ENCODE peak calls at places on chromosomes 12 and 14, in four cellular contexts. U, T, F and O are unnamed samples. For H3K9me3, the result is how much of the 10 kb centered on the place peaks cover.

GRCh38 chr14:76698631-76699030 is 62.6 kb upstream of the VASH1 start:
- DNase-seq in U (no peak), T (no peak), F (no peak), O (no peak)

GRCh38 chr12:45725631-45726593 is 3.6 kb upstream of the ARID2 start:
- DNase-seq in U (peak), T (peak), F (no peak), O (no peak)

GRCh38 chr12:46562625-46563228 is 190.2 kb upstream of the SLC38A2 start:
- DNase-seq in U (no peak), T (no peak), F (no peak), O (no peak)

GRCh38 chr14:42421377-42422078 is 814.9 kb downstream of the LRFN5 start:
- DNase-seq in U (no peak), T (no peak), F (no peak), O (no peak)

GRCh38 chr12:1814266-1814665 is 6.1 kb upstream of the LRTM2 start:
- DNase-seq in U (no peak), T (no peak), F (no peak), O (no peak)

GRCh38 chr14:33716921-33717320 is 234.0 kb downstream of the EGLN3 start:
- DNase-seq in U (no peak), T (no peak), F (no peak), O (no peak)

GRCh38 chr12:1053690-1054089 is 62.7 kb downstream of the ERC1 start:
- DNase-seq in U (no peak), T (no peak), F (no peak), O (no peak)

GRCh38 chr12:608413-608812 is 54.8 kb downstream of the NINJ2 start:
- DNase-seq in U (no peak), T (no peak), F (no peak), O (peak)

GRCh38 chr12:85805654-85806053 is 30.6 kb downstream of the RASSF9 start:
- DNase-seq in U (no peak), T (no peak), F (no peak), O (no peak)

GRCh38 chr14:24818054-24818822 is 184.2 kb upstream of the GZMB start:
- DNase-seq in U (no peak), T (no peak), F (no peak), O (no peak)

GRCh38 chr12:77213316-77213715 is 147.9 kb upstream of the E2F7 start:
- DNase-seq in U (no peak), T (no peak), F (no peak), O (no peak)

GRCh38 chr12:17954788-17955187 is 135.2 kb downstream of the RERGL start:
- DNase-seq in U (no peak), T (no peak), F (no peak), O (no peak)

GRCh38 chr12:95548539-95549391 is 2.5 kb downstream of the USP44 start:
- DNase-seq in U (peak), T (peak), F (peak), O (no peak)

GRCh38 chr14:82420874-82421273 is 887.2 kb upstream of the SEL1L start:
- DNase-seq in U (no peak), T (no peak), F (peak), O (no peak)

GRCh38 chr12:47097276-47097896 is 17.6 kb upstream of the AMIGO2 start:
- DNase-seq in U (no peak), T (no peak), F (no peak), O (no peak)

GRCh38 chr14:103545219-103545914 is 16.4 kb downstream of the TRMT61A start:
- DNase-seq in U (no peak), T (no peak), F (peak), O (no peak)

GRCh38 chr14:69876221-69876847 is 2.9 kb upstream of the SMOC1 start:
- DNase-seq in U (no peak), T (no peak), F (no peak), O (no peak)

DNA sequence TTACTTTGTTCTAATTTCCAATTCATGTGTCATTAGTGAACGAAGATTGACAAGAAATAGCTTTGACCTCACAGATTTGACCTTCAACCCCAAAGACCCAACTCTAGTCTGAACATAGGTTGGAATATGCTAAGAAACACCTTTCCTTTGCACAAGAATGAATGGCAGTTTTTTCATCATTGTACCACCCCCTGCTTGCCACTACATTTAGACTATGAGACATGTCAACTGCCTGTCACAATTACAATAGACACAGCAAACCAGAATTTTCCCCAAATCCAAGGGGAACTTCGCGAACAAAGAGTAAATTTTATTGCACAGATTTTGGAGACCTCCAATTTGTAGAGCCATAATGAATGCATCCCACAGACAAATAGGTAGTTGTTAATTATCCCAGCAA is 535.4 kb downstream of the PRKD1 start:
- DNase-seq in U (no peak), T (no peak), F (no peak), O (no peak)
- H3K9me3 ChIP-seq in U (under half), T (under half), F (under half), O (under half)

GRCh38 chr14:74426202-74426582 is at the start of gene SYNDIG1L:
- DNase-seq in U (no peak), T (no peak), F (no peak), O (no peak)
- H3K4me3 ChIP-seq in U (no peak), T (peak), F (peak), O (no peak)

DNA sequence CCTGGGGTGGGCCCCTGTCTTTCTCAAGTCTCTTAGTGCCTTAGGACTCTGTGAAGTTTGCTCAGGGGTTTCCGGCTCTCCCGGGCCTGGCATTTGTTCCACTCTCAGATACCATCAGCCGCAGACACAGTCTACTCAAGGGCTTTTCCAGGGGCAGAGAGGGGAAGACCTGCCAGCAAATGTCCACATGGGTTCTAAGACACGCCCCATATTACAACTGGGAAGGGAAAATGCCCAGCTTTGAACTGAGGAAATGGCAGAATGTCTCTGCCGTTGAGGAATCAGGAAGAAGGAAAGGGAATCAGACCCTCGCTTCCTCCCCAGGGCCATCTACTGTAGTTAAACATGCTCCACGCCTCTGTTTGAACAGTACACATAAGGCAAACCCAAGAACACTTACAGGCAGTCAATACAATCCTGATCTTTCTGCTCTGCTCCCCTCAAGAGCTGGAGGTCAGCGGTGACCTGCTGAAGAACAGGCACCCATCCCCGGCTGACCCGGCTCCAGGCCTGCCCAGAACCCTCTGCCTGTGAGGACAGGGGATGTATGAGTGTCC is 7.9 kb downstream of the CCDC85C start:
- DNase-seq in U (no peak), T (no peak), F (no peak), O (no peak)
- H3K27ac ChIP-seq in U (peak), T (no peak), F (peak), O (no peak)

DNA sequence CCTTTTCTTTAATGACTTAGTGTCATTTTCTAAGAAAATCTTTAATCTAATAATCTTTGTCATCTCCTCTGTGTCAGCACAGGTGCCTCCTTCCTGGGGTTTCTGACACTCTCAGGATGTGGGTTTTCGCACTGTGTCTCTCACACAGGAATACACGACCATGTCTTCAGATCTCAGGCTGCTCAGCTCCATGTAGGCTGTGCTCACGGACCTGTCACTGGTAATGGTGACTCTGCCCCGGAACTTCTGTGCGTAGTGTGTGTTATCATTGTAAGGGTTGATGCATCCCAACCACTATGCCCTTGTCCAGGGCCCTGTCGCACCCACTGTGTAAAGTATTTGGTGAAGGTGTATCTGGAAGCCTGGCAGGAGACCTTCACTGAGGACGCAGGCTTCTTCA is 647.8 kb downstream of the TMEM121 start:
- DNase-seq in U (no peak), T (no peak), F (no peak), O (no peak)
- H3K9me3 ChIP-seq in U (under half), T (under half), F (under half), O (under half)

GRCh38 chr12:64039285-64039871 is 182.7 kb downstream of the KICS2 start:
- DNase-seq in U (no peak), T (no peak), F (no peak), O (no peak)

GRCh38 chr12:64044171-64044570 is 177.9 kb downstream of the KICS2 start:
- DNase-seq in U (no peak), T (no peak), F (no peak), O (no peak)

DNA sequence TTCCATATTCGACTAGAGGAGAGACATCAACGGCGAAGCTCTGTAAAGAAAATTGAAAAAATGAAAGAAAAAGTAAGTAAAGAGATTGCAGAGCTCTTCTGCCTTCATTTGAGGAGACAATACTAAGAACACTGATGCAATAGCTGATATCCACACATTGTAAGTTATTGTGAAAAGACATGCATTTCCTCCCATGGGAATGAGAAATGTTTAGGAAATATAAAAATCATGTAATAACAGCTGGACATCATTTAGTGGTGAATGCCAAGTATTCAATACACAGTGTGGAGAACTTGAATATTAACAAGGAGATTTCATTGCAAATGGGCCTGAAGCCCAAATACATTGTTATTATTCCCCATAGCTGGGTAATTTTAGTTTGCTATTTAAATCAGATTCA is 179.2 kb downstream of the KICS2 start:
- DNase-seq in U (no peak), T (no peak), F (no peak), O (no peak)
- H3K4me3 ChIP-seq in U (no peak), T (no peak), F (no peak), O (no peak)

DNA sequence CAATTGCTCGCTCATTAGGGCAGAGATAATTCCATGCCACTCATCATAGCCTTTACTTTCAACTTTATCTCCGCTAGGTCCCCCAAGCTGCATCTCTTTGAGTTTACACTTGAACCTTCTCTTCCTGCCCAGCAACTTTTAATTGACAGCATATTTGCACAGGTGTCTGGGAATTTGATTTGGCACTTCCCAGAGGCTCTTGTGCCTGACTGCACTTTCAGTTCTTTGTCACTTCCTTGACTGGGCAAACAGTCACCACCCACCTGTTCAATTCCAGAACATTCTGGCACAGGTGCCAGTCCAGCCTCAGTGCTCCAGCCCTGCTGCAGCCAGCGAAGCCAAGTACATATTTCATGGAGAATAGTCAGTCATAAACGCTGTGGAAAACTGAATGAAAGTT is 110.1 kb upstream of the LRIG3 start:
- DNase-seq in U (no peak), T (no peak), F (no peak), O (no peak)
- H3K27ac ChIP-seq in U (no peak), T (no peak), F (no peak), O (no peak)

GRCh38 chr12:132937476-132937875 is 18.6 kb downstream of the ZNF605 start:
- DNase-seq in U (no peak), T (no peak), F (no peak), O (no peak)

GRCh38 chr12:132942611-132943010 is 13.5 kb downstream of the ZNF605 start:
- DNase-seq in U (no peak), T (no peak), F (no peak), O (no peak)

GRCh38 chr12:132945806-132946506 is 10.2 kb downstream of the ZNF605 start:
- DNase-seq in U (no peak), T (no peak), F (no peak), O (no peak)

GRCh38 chr12:132940071-132940719 is 15.9 kb downstream of the ZNF605 start:
- DNase-seq in U (no peak), T (no peak), F (no peak), O (no peak)

DNA sequence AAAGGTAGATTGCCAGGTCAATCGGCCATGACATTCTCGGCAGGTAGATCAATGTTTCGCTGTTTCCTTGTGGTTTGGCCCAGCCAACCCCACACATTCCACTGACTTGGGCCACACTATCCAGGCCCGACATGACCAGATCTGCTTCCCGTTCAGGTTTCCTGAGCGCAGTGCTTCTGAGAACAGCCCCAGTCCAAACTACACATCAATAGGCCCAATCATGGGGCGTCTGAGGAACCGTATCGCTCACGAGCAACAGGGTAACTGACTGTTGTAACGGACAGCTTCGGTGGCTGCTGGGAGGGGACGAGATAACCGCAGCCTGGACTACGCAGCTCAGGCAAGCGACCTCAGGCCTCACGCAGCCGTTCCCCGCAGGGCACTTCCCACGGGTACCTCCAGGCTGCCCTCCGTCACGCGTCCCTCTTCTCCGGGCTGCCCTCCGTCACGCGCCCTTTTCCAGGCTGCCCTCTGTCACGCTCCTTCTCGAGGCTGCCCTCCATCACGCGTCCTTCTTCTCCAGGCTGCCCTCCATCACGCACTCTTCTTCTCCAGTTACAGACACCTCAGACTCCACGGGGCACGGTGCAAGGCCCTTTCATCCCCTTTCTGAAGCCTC is 14.7 kb downstream of the ZNF605 start:
- DNase-seq in U (no peak), T (no peak), F (no peak), O (peak)
- H3K9me3 ChIP-seq in U (half or more), T (under half), F (half or more), O (half or more)

GRCh38 chr12:122850695-122851350 is 15.6 kb downstream of the HIP1R start:
- DNase-seq in U (no peak), T (no peak), F (no peak), O (no peak)

GRCh38 chr12:122852336-122853275 is 17.3 kb downstream of the HIP1R start:
- DNase-seq in U (no peak), T (no peak), F (no peak), O (no peak)

GRCh38 chr12:122850048-122850445 is 14.8 kb downstream of the HIP1R start:
- DNase-seq in U (no peak), T (no peak), F (no peak), O (no peak)

GRCh38 chr12:122853582-122854245 is 18.5 kb downstream of the HIP1R start:
- DNase-seq in U (no peak), T (no peak), F (no peak), O (no peak)

DNA sequence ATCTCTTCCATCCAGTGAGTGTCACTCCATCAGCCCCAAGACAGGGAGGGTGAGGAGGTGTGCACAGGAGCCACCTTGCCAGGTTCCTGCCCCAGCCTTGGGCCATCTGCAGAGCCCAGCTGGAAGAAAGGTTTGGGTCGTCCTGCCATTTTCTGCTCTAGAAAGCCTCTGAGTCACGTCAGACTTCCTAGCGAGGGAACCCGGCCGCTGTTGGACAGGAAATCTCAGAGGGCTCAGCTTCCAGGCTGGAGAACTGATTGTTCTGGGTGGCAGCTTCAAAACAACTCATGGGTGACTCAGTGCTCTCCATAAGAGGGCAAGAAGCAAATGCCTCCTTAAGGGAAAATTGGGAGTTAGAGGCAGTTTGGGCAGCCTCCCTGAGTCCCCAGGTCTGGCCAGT is 16.6 kb downstream of the HIP1R start:
- DNase-seq in U (no peak), T (no peak), F (no peak), O (peak)
- H3K4me3 ChIP-seq in U (no peak), T (no peak), F (no peak), O (no peak)

DNA sequence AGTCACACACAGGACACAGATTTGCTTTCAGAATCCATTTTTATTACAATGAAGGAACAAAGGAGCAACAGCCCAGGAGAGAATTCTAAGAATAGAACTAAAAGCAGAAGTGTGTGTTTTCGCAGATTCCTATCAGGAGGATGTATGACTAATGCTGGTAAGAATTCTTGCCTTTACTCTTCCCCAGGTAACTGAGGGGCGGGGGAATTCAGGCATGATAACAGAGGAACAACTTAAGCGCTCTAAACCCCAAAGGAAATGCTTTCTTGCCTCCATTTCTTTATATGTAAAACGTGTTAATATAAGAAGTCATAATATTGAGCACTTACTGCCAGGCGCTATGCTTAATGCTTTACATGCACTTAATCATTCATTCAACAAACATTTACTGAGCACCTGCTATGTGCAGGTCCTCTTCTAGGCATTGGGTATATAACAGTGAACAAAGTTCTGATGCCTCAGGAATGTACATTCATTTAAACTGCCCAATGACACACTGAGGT is 4.5 kb downstream of the HCAR1 start:
- DNase-seq in U (no peak), T (peak), F (no peak), O (no peak)
- H3K27ac ChIP-seq in U (no peak), T (peak), F (no peak), O (no peak)

GRCh38 chr12:51001799-51002198 is 24.4 kb downstream of the SLC11A2 start:
- DNase-seq in U (no peak), T (no peak), F (no peak), O (no peak)

GRCh38 chr12:50999139-50999538 is 27.0 kb downstream of the SLC11A2 start:
- DNase-seq in U (no peak), T (peak), F (no peak), O (no peak)

GRCh38 chr12:51004504-51004903 is 21.7 kb downstream of the SLC11A2 start:
- DNase-seq in U (no peak), T (peak), F (no peak), O (no peak)

GRCh38 chr12:51005671-51006070 is 20.5 kb downstream of the SLC11A2 start:
- DNase-seq in U (no peak), T (peak), F (no peak), O (no peak)

GRCh38 chr12:51000245-51000644 is 25.9 kb downstream of the SLC11A2 start:
- DNase-seq in U (no peak), T (no peak), F (no peak), O (no peak)
- H3K9me3 ChIP-seq in U (under half), T (under half), F (under half), O (under half)